ENCODE peak calls at places on chromosomes 3 and 15, in eight cellular contexts. X, F, Y, P, M, S, L and T are unnamed samples.

GRCh38 chr3:59040902-59041301 is 8.9 kb downstream of the CFAP20DC start:
- DNase-seq in M (no peak), P (no peak), F (no peak), L (no peak), X (no peak), Y (no peak), S (no peak), T (no peak)

GRCh38 chr3:172520332-172520831 is 2.8 kb downstream of the TNFSF10 start:
- DNase-seq in F (no peak), Y (no peak), L (no peak), S (no peak), M (no peak), P (no peak), X (peak; percentile 84), T (no peak)

GRCh38 chr15:58306591-58307312 is 125.0 kb upstream of the LIPC start:
- DNase-seq in P (no peak), M (no peak), F (no peak), L (no peak), S (no peak), X (no peak), Y (no peak), T (no peak)

GRCh38 chr3:8494332-8494731 is 7.3 kb upstream of the LMCD1 start:
- DNase-seq in Y (no peak), F (no peak), L (no peak), X (no peak), M (no peak), P (no peak), S (no peak), T (no peak)

GRCh38 chr3:19644405-19644804 is 289.6 kb downstream of the EFHB start:
- DNase-seq in M (no peak), X (no peak), P (no peak), F (no peak), L (no peak), Y (no peak), S (no peak), T (no peak)

GRCh38 chr3:126147932-126148683 is 32.3 kb downstream of the ALDH1L1 start:
- DNase-seq in S (no peak), X (no peak), Y (no peak), P (peak; percentile 16), M (peak; percentile 18), F (peak; percentile 26), L (no peak), T (peak; percentile 4)

GRCh38 chr3:8445861-8446260 is 55.8 kb upstream of the LMCD1 start:
- DNase-seq in S (no peak), L (no peak), F (no peak), Y (no peak), X (peak; percentile 76), M (no peak), P (no peak), T (no peak)

GRCh38 chr15:78565097-78565950 is at the start of gene CHRNA5:
- DNase-seq in L (peak; percentile 79), X (peak; percentile 92), M (peak; percentile 58), S (peak; percentile 61), F (peak; percentile 95), P (peak; percentile 100), Y (peak; percentile 61), T (peak; percentile 97)

GRCh38 chr3:122416966-122417365 is 1.1 kb upstream of the WDR5B start:
- DNase-seq in Y (no peak), S (no peak), X (peak; percentile 5), F (no peak), L (no peak), P (no peak), M (no peak), T (peak; percentile 50)

GRCh38 chr3:25589104-25589782 is 75.5 kb downstream of the TOP2B start:
- DNase-seq in Y (no peak), M (no peak), X (no peak), L (no peak), F (no peak), P (no peak), S (no peak), T (no peak)

GRCh38 chr3:100893108-100893507 is 100.1 kb downstream of the ABI3BP start:
- DNase-seq in F (no peak), M (no peak), P (no peak), S (no peak), X (no peak), Y (no peak), L (no peak), T (no peak)